ENCODE peak calls at places on chromosomes 7 and 10, in four cellular contexts. N is GM23248, F is NCI-H226, K is NCI-H2171. A is an unnamed sample.

GRCh38 chr10:10056958-10057357 is 960.7 kb upstream of the CELF2 start:
- DNase-seq in N (no peak), K (no peak), F (peak), A (no peak)

GRCh38 chr7:96088579-96088978 is 233.3 kb downstream of the SLC25A13 start:
- DNase-seq in N (no peak), K (no peak), F (peak), A (no peak)

GRCh38 chr10:131746241-131746711 is 154.5 kb upstream of the PPP2R2D start:
- DNase-seq in K (no peak), F (no peak), N (no peak), A (no peak)

GRCh38 chr7:55423277-55423711 is 58.2 kb downstream of the LANCL2 start:
- DNase-seq in N (peak), F (peak), K (no peak), A (no peak)

GRCh38 chr7:158880973-158881372 is 24.6 kb downstream of the DYNC2I1 start:
- DNase-seq in K (no peak), N (no peak), F (no peak), A (no peak)

GRCh38 chr10:110336111-110336721 is 31.5 kb upstream of the SMNDC1 start:
- DNase-seq in F (peak), K (peak), N (peak), A (no peak)

GRCh38 chr7:12281026-12281425 is 69.9 kb downstream of the TMEM106B start:
- DNase-seq in F (peak), K (no peak), N (no peak), A (no peak)

GRCh38 chr7:26759108-26759507 is 105.3 kb downstream of the SKAP2 start:
- DNase-seq in N (no peak), K (no peak), F (no peak), A (no peak)

GRCh38 chr10:63003816-63004453 is 129.2 kb upstream of the NRBF2 start:
- DNase-seq in K (no peak), F (no peak), N (peak), A (no peak)

GRCh38 chr10:77168861-77169260 is 468.7 kb downstream of the KCNMA1 start:
- DNase-seq in K (no peak), N (no peak), F (no peak), A (no peak)

GRCh38 chr7:130341882-130342281 is 2.7 kb upstream of the CPA5 start:
- DNase-seq in F (no peak), N (no peak), K (no peak), A (no peak)

GRCh38 chr10:120511165-120511564 is 54.1 kb downstream of the PLPP4 start:
- DNase-seq in F (peak), K (no peak), N (peak), A (no peak)

GRCh38 chr7:47757946-47758371 is 176.0 kb upstream of the TNS3 start:
- DNase-seq in F (no peak), K (no peak), N (peak), A (no peak)

GRCh38 chr7:37671871-37672270 is 11.7 kb upstream of the GPR141 start:
- DNase-seq in F (no peak), N (no peak), K (no peak), A (no peak)

GRCh38 chr7:77651544-77652162 is 44.6 kb upstream of the RSBN1L start:
- DNase-seq in F (no peak), N (peak), K (peak), A (no peak)